ENCODE peak calls at places on chromosomes 2 and 18, in nine cellular contexts. One of them, this sample, is unnamed. For H3K36me3, the result is how much of the 10 kb centered on the place peaks cover.

GRCh38 chr2:81894451-81894990 is 1590.0 kb upstream of the LRRTM1 start:
- DNase-seq in GM23248: no peak
- DNase-seq in endothelial cell of umbilical vein: no peak
- DNase-seq in hepatocyte: peak
- DNase-seq in sigmoid colon: no peak
- DNase-seq in colonic mucosa: no peak
- DNase-seq in pancreas: no peak
- DNase-seq in CD8-positive, alpha-beta memory T cell: no peak
- DNase-seq in BJ: no peak
- DNase-seq in this sample: no peak

GRCh38 chr2:133837441-133838090 is 269.3 kb upstream of the NCKAP5 start:
- DNase-seq in GM23248: peak
- DNase-seq in endothelial cell of umbilical vein: no peak
- DNase-seq in hepatocyte: no peak
- DNase-seq in sigmoid colon: no peak
- DNase-seq in colonic mucosa: no peak
- DNase-seq in pancreas: no peak
- DNase-seq in CD8-positive, alpha-beta memory T cell: no peak
- DNase-seq in BJ: no peak
- DNase-seq in this sample: no peak

GRCh38 chr2:100239513-100240210 is 82.6 kb downstream of the LONRF2 start:
- DNase-seq in GM23248: no peak
- DNase-seq in endothelial cell of umbilical vein: no peak
- DNase-seq in hepatocyte: no peak
- DNase-seq in sigmoid colon: no peak
- DNase-seq in colonic mucosa: no peak
- DNase-seq in pancreas: no peak
- DNase-seq in CD8-positive, alpha-beta memory T cell: no peak
- DNase-seq in BJ: no peak
- DNase-seq in this sample: no peak

GRCh38 chr2:64267699-64268098 is 123.5 kb upstream of the PELI1 start:
- DNase-seq in GM23248: no peak
- DNase-seq in endothelial cell of umbilical vein: peak
- DNase-seq in hepatocyte: no peak
- DNase-seq in sigmoid colon: no peak
- DNase-seq in colonic mucosa: no peak
- DNase-seq in pancreas: no peak
- DNase-seq in CD8-positive, alpha-beta memory T cell: no peak
- DNase-seq in BJ: no peak
- DNase-seq in this sample: no peak

GRCh38 chr18:37430346-37431076 is 135.1 kb downstream of the CELF4 start:
- DNase-seq in GM23248: no peak
- DNase-seq in endothelial cell of umbilical vein: no peak
- DNase-seq in hepatocyte: no peak
- DNase-seq in sigmoid colon: no peak
- DNase-seq in colonic mucosa: no peak
- DNase-seq in pancreas: no peak
- DNase-seq in CD8-positive, alpha-beta memory T cell: no peak
- DNase-seq in BJ: no peak
- DNase-seq in this sample: no peak

GRCh38 chr2:190355968-190356657 is 12.7 kb downstream of the INPP1 start:
- DNase-seq in GM23248: no peak
- DNase-seq in endothelial cell of umbilical vein: no peak
- DNase-seq in hepatocyte: no peak
- DNase-seq in sigmoid colon: no peak
- DNase-seq in colonic mucosa: no peak
- DNase-seq in pancreas: no peak
- DNase-seq in CD8-positive, alpha-beta memory T cell: no peak
- DNase-seq in BJ: no peak
- DNase-seq in this sample: no peak

GRCh38 chr2:46229134-46230063 is 67.8 kb upstream of the EPAS1 start:
- DNase-seq in GM23248: no peak
- DNase-seq in endothelial cell of umbilical vein: no peak
- DNase-seq in hepatocyte: peak
- DNase-seq in sigmoid colon: no peak
- DNase-seq in colonic mucosa: peak
- DNase-seq in pancreas: no peak
- DNase-seq in CD8-positive, alpha-beta memory T cell: no peak
- DNase-seq in BJ: no peak
- DNase-seq in this sample: no peak

GRCh38 chr18:57803119-57803969 is at the start of gene ATP8B1:
- DNase-seq in GM23248: peak
- DNase-seq in endothelial cell of umbilical vein: peak
- DNase-seq in hepatocyte: peak
- DNase-seq in sigmoid colon: peak
- DNase-seq in colonic mucosa: peak
- DNase-seq in pancreas: peak
- DNase-seq in CD8-positive, alpha-beta memory T cell: no peak
- DNase-seq in BJ: no peak
- DNase-seq in this sample: peak

GRCh38 chr2:26914286-26914962 is 56.0 kb upstream of the MAPRE3 start:
- DNase-seq in GM23248: no peak
- DNase-seq in endothelial cell of umbilical vein: no peak
- DNase-seq in hepatocyte: no peak
- DNase-seq in sigmoid colon: no peak
- DNase-seq in colonic mucosa: no peak
- DNase-seq in pancreas: no peak
- DNase-seq in CD8-positive, alpha-beta memory T cell: no peak
- DNase-seq in BJ: no peak
- DNase-seq in this sample: no peak

GRCh38 chr2:217650716-217651360 is 352.0 kb downstream of the TNS1 start:
- DNase-seq in GM23248: peak
- DNase-seq in endothelial cell of umbilical vein: peak
- DNase-seq in hepatocyte: peak
- DNase-seq in sigmoid colon: no peak
- DNase-seq in colonic mucosa: peak
- DNase-seq in pancreas: peak
- DNase-seq in CD8-positive, alpha-beta memory T cell: peak
- DNase-seq in BJ: no peak
- DNase-seq in this sample: no peak

GRCh38 chr2:188884051-188884450 is 90.1 kb upstream of the COL3A1 start:
- DNase-seq in GM23248: peak
- DNase-seq in endothelial cell of umbilical vein: no peak
- DNase-seq in hepatocyte: peak
- DNase-seq in sigmoid colon: no peak
- DNase-seq in colonic mucosa: no peak
- DNase-seq in pancreas: no peak
- DNase-seq in CD8-positive, alpha-beta memory T cell: no peak
- DNase-seq in BJ: peak
- DNase-seq in this sample: peak

GRCh38 chr18:6482198-6482977 is 67.7 kb upstream of the L3MBTL4 start:
- DNase-seq in GM23248: peak
- DNase-seq in endothelial cell of umbilical vein: no peak
- DNase-seq in hepatocyte: peak
- DNase-seq in sigmoid colon: peak
- DNase-seq in colonic mucosa: peak
- DNase-seq in pancreas: peak
- DNase-seq in CD8-positive, alpha-beta memory T cell: no peak
- DNase-seq in BJ: no peak
- DNase-seq in this sample: peak

GRCh38 chr2:211408485-211408884 is 852.1 kb downstream of the CPS1 start:
- DNase-seq in GM23248: no peak
- DNase-seq in endothelial cell of umbilical vein: peak
- DNase-seq in hepatocyte: peak
- DNase-seq in sigmoid colon: no peak
- DNase-seq in colonic mucosa: no peak
- DNase-seq in pancreas: no peak
- DNase-seq in CD8-positive, alpha-beta memory T cell: no peak
- DNase-seq in BJ: no peak
- DNase-seq in this sample: no peak

GRCh38 chr2:241602720-241603119 is 34.2 kb downstream of the THAP4 start:
- DNase-seq in GM23248: no peak
- DNase-seq in endothelial cell of umbilical vein: no peak
- DNase-seq in hepatocyte: no peak
- DNase-seq in sigmoid colon: no peak
- DNase-seq in colonic mucosa: no peak
- DNase-seq in pancreas: no peak
- DNase-seq in CD8-positive, alpha-beta memory T cell: no peak
- DNase-seq in BJ: no peak
- DNase-seq in this sample: no peak
- H3K36me3 ChIP-seq in GM23248: under half
- H3K36me3 ChIP-seq in endothelial cell of umbilical vein: under half
- H3K36me3 ChIP-seq in hepatocyte: under half
- H3K36me3 ChIP-seq in sigmoid colon: half or more
- H3K36me3 ChIP-seq in colonic mucosa: under half
- H3K36me3 ChIP-seq in pancreas: under half
- H3K36me3 ChIP-seq in CD8-positive, alpha-beta memory T cell: under half
- H3K36me3 ChIP-seq in BJ: under half
- H3K36me3 ChIP-seq in this sample: half or more

DNA sequence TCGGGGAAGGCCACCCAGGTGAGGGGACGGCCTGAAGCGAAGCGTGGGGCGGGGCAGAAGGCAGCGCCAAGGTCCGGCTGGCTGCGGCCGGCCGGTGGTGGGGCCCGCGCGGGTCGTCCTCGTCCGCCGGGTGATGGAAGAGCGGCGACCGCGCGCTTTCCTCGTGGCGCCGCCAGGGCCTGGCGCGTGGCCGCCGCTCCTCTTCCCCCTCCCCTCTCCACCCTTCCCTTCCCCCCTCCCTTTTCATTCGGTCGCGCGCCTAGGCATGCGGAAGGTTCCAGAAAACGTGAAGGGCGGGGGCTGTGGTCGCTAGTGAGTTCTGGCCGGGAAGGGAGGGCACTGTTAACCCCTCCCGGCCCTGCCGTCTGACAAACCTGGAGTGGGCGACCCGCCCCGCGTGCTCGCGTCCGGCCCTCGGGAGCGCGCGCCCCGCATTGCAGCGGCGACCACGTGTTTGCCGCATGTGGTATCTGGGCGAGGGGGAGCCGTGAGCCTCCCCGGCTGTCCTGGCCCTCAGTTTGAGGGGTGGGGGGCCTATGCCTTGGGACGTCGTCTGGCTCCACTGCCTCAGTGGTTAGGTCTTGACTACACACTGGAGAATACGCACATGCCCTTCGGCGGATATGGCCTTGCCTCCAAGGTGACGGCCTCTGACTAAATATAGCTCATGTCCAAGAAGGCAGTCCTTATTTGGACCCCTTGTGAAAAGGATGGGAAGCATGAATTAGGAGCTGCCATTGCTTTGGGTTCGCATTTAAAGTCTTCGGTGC is 578 bp downstream of the MAT2A start:
- DNase-seq in GM23248: peak
- DNase-seq in endothelial cell of umbilical vein: peak
- DNase-seq in hepatocyte: peak
- DNase-seq in sigmoid colon: peak
- DNase-seq in colonic mucosa: peak
- DNase-seq in pancreas: peak
- DNase-seq in CD8-positive, alpha-beta memory T cell: peak
- DNase-seq in BJ: no peak
- DNase-seq in this sample: peak
- H3K36me3 ChIP-seq in GM23248: under half
- H3K36me3 ChIP-seq in endothelial cell of umbilical vein: under half
- H3K36me3 ChIP-seq in hepatocyte: under half
- H3K36me3 ChIP-seq in sigmoid colon: under half
- H3K36me3 ChIP-seq in colonic mucosa: under half
- H3K36me3 ChIP-seq in pancreas: under half
- H3K36me3 ChIP-seq in CD8-positive, alpha-beta memory T cell: under half
- H3K36me3 ChIP-seq in BJ: under half
- H3K36me3 ChIP-seq in this sample: half or more

GRCh38 chr2:112256654-112257053 is 1.8 kb upstream of the ZC3H8 start:
- DNase-seq in GM23248: no peak
- DNase-seq in endothelial cell of umbilical vein: no peak
- DNase-seq in hepatocyte: no peak
- DNase-seq in sigmoid colon: no peak
- DNase-seq in colonic mucosa: no peak
- DNase-seq in pancreas: no peak
- DNase-seq in CD8-positive, alpha-beta memory T cell: no peak
- DNase-seq in BJ: no peak
- DNase-seq in this sample: no peak

GRCh38 chr2:112254466-112255240 is at the start of gene ZC3H8:
- DNase-seq in GM23248: peak
- DNase-seq in endothelial cell of umbilical vein: peak
- DNase-seq in hepatocyte: peak
- DNase-seq in sigmoid colon: peak
- DNase-seq in colonic mucosa: peak
- DNase-seq in pancreas: peak
- DNase-seq in CD8-positive, alpha-beta memory T cell: peak
- DNase-seq in BJ: peak
- DNase-seq in this sample: peak

GRCh38 chr2:112255875-112256274 is 1.0 kb upstream of the ZC3H8 start:
- DNase-seq in GM23248: no peak
- DNase-seq in endothelial cell of umbilical vein: peak
- DNase-seq in hepatocyte: no peak
- DNase-seq in sigmoid colon: no peak
- DNase-seq in colonic mucosa: no peak
- DNase-seq in pancreas: no peak
- DNase-seq in CD8-positive, alpha-beta memory T cell: no peak
- DNase-seq in BJ: no peak
- DNase-seq in this sample: no peak

GRCh38 chr2:112253261-112253807 is 1.5 kb downstream of the ZC3H8 start:
- DNase-seq in GM23248: peak
- DNase-seq in endothelial cell of umbilical vein: no peak
- DNase-seq in hepatocyte: no peak
- DNase-seq in sigmoid colon: no peak
- DNase-seq in colonic mucosa: no peak
- DNase-seq in pancreas: no peak
- DNase-seq in CD8-positive, alpha-beta memory T cell: no peak
- DNase-seq in BJ: no peak
- DNase-seq in this sample: no peak

DNA sequence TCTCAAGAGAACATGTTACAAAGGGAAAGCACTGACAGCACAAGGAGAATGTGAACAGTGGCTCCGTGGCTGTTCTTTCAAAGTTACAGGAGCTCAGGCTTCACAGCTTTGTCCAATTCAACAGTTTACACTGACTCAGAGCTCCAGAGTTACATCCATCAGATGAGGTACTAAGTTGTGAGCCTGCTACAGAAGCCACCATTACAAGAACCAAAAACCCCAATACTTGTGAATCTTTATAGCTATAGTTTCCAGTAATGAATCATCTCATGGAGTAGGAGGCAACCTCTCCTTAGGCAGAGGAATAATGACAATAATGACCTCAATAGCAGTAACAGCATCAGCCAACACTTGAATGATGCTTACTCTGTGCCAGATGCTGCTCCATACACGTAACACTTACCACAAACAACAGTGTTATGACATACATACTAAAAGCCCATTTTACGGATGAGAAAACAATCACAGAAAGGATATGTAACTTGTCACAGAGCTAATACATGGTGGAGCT is 3.6 kb downstream of the ZC3H8 start:
- DNase-seq in GM23248: peak
- DNase-seq in endothelial cell of umbilical vein: no peak
- DNase-seq in hepatocyte: no peak
- DNase-seq in sigmoid colon: no peak
- DNase-seq in colonic mucosa: no peak
- DNase-seq in pancreas: no peak
- DNase-seq in CD8-positive, alpha-beta memory T cell: no peak
- DNase-seq in BJ: no peak
- DNase-seq in this sample: no peak
- H3K36me3 ChIP-seq in GM23248: under half
- H3K36me3 ChIP-seq in endothelial cell of umbilical vein: under half
- H3K36me3 ChIP-seq in hepatocyte: under half
- H3K36me3 ChIP-seq in sigmoid colon: under half
- H3K36me3 ChIP-seq in colonic mucosa: under half
- H3K36me3 ChIP-seq in pancreas: under half
- H3K36me3 ChIP-seq in CD8-positive, alpha-beta memory T cell: under half
- H3K36me3 ChIP-seq in BJ: under half
- H3K36me3 ChIP-seq in this sample: under half

DNA sequence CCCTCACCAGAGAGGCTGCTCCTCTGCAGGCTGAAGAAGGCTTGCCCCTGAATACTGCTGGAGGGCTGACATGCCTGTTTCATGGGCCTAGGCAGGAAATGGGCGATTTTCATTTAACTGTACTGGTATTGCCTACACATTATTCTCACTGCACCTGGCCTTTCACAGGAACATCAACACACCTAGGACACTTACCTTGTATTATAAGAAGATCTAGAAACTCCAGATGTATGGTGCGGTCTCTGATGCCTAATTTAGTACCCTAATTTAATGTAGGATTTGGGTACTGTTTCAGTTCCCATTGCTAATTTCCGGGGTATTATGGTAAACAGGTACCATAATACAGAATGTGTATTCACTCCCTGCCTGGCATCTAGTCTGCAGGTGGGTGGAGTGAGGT is 146.0 kb downstream of the MYO1B start:
- DNase-seq in GM23248: no peak
- DNase-seq in endothelial cell of umbilical vein: no peak
- DNase-seq in hepatocyte: no peak
- DNase-seq in sigmoid colon: no peak
- DNase-seq in colonic mucosa: no peak
- DNase-seq in pancreas: no peak
- DNase-seq in CD8-positive, alpha-beta memory T cell: no peak
- DNase-seq in BJ: no peak
- DNase-seq in this sample: no peak
- H3K36me3 ChIP-seq in GM23248: half or more
- H3K36me3 ChIP-seq in endothelial cell of umbilical vein: under half
- H3K36me3 ChIP-seq in hepatocyte: under half
- H3K36me3 ChIP-seq in sigmoid colon: under half
- H3K36me3 ChIP-seq in colonic mucosa: under half
- H3K36me3 ChIP-seq in pancreas: half or more
- H3K36me3 ChIP-seq in CD8-positive, alpha-beta memory T cell: under half
- H3K36me3 ChIP-seq in BJ: under half
- H3K36me3 ChIP-seq in this sample: half or more